ENCODE peak calls at places on chromosomes 16 and 17, in ten cellular contexts. One of them, this sample, is unnamed.

GRCh38 chr17:63489291-63489690 is 12.4 kb downstream of the ACE start:
- DNase-seq in HCT116: no peak
- DNase-seq in H1: no peak
- DNase-seq in transverse colon: no peak
- DNase-seq in spleen: no peak
- DNase-seq in sigmoid colon: no peak
- DNase-seq in breast epithelium: no peak
- DNase-seq in stomach: no peak
- DNase-seq in K562: no peak
- DNase-seq in prostate gland: no peak
- DNase-seq in this sample: no peak

GRCh38 chr17:41403409-41404023 is 6.1 kb upstream of the KRT31 start:
- DNase-seq in HCT116: peak
- DNase-seq in H1: no peak
- DNase-seq in transverse colon: no peak
- DNase-seq in spleen: no peak
- DNase-seq in sigmoid colon: no peak
- DNase-seq in breast epithelium: no peak
- DNase-seq in stomach: no peak
- DNase-seq in K562: no peak
- DNase-seq in prostate gland: no peak
- DNase-seq in this sample: no peak

GRCh38 chr17:8479431-8479947 is 43.8 kb downstream of the NDEL1 start:
- DNase-seq in HCT116: no peak
- DNase-seq in H1: no peak
- DNase-seq in transverse colon: no peak
- DNase-seq in spleen: no peak
- DNase-seq in sigmoid colon: peak
- DNase-seq in breast epithelium: peak
- DNase-seq in stomach: no peak
- DNase-seq in K562: no peak
- DNase-seq in prostate gland: no peak
- DNase-seq in this sample: no peak

GRCh38 chr17:19945009-19945650 is 32.5 kb downstream of the AKAP10 start:
- DNase-seq in HCT116: no peak
- DNase-seq in H1: no peak
- DNase-seq in transverse colon: no peak
- DNase-seq in spleen: no peak
- DNase-seq in sigmoid colon: no peak
- DNase-seq in breast epithelium: no peak
- DNase-seq in stomach: no peak
- DNase-seq in K562: no peak
- DNase-seq in prostate gland: no peak
- DNase-seq in this sample: no peak

GRCh38 chr17:8173871-8174322 is 2.3 kb downstream of the TMEM107 start:
- DNase-seq in HCT116: no peak
- DNase-seq in H1: no peak
- DNase-seq in transverse colon: peak
- DNase-seq in spleen: no peak
- DNase-seq in sigmoid colon: no peak
- DNase-seq in breast epithelium: no peak
- DNase-seq in stomach: no peak
- DNase-seq in K562: no peak
- DNase-seq in prostate gland: no peak
- DNase-seq in this sample: no peak

GRCh38 chr17:31598921-31599571 is 207.6 kb downstream of the RAB11FIP4 start:
- DNase-seq in HCT116: no peak
- DNase-seq in H1: no peak
- DNase-seq in transverse colon: no peak
- DNase-seq in spleen: no peak
- DNase-seq in sigmoid colon: no peak
- DNase-seq in breast epithelium: no peak
- DNase-seq in stomach: no peak
- DNase-seq in K562: no peak
- DNase-seq in prostate gland: no peak
- DNase-seq in this sample: no peak

GRCh38 chr16:2056077-2056476 is 8.3 kb downstream of the TSC2 start:
- DNase-seq in HCT116: no peak
- DNase-seq in H1: no peak
- DNase-seq in transverse colon: no peak
- DNase-seq in spleen: no peak
- DNase-seq in sigmoid colon: no peak
- DNase-seq in breast epithelium: no peak
- DNase-seq in stomach: no peak
- DNase-seq in K562: no peak
- DNase-seq in prostate gland: no peak
- DNase-seq in this sample: no peak

GRCh38 chr17:10278218-10278617 is 79.8 kb upstream of the GAS7 start:
- DNase-seq in HCT116: no peak
- DNase-seq in H1: no peak
- DNase-seq in transverse colon: no peak
- DNase-seq in spleen: no peak
- DNase-seq in sigmoid colon: no peak
- DNase-seq in breast epithelium: no peak
- DNase-seq in stomach: no peak
- DNase-seq in K562: no peak
- DNase-seq in prostate gland: no peak
- DNase-seq in this sample: no peak

GRCh38 chr16:49842972-49843371 is 12.9 kb downstream of the ZNF423 start:
- DNase-seq in HCT116: no peak
- DNase-seq in H1: no peak
- DNase-seq in transverse colon: no peak
- DNase-seq in spleen: no peak
- DNase-seq in sigmoid colon: no peak
- DNase-seq in breast epithelium: no peak
- DNase-seq in stomach: no peak
- DNase-seq in K562: no peak
- DNase-seq in prostate gland: no peak
- DNase-seq in this sample: no peak

GRCh38 chr16:4315185-4316102 is at the start of gene GLIS2:
- DNase-seq in HCT116: peak
- DNase-seq in H1: peak
- DNase-seq in transverse colon: peak
- DNase-seq in spleen: peak
- DNase-seq in sigmoid colon: peak
- DNase-seq in breast epithelium: no peak
- DNase-seq in stomach: peak
- DNase-seq in K562: peak
- DNase-seq in prostate gland: peak
- DNase-seq in this sample: no peak

GRCh38 chr16:12229759-12230594 is 253.4 kb downstream of the SNX29 start:
- DNase-seq in HCT116: no peak
- DNase-seq in H1: no peak
- DNase-seq in transverse colon: no peak
- DNase-seq in spleen: no peak
- DNase-seq in sigmoid colon: no peak
- DNase-seq in breast epithelium: no peak
- DNase-seq in stomach: no peak
- DNase-seq in K562: no peak
- DNase-seq in prostate gland: no peak
- DNase-seq in this sample: no peak

GRCh38 chr16:57145964-57146647 is 39.7 kb downstream of the PSME3IP1 start:
- DNase-seq in HCT116: no peak
- DNase-seq in H1: no peak
- DNase-seq in transverse colon: no peak
- DNase-seq in spleen: peak
- DNase-seq in sigmoid colon: peak
- DNase-seq in breast epithelium: no peak
- DNase-seq in stomach: no peak
- DNase-seq in K562: no peak
- DNase-seq in prostate gland: no peak
- DNase-seq in this sample: peak

GRCh38 chr16:62832214-62832613 is 796.0 kb upstream of the CDH8 start:
- DNase-seq in HCT116: no peak
- DNase-seq in H1: no peak
- DNase-seq in transverse colon: no peak
- DNase-seq in spleen: no peak
- DNase-seq in sigmoid colon: no peak
- DNase-seq in breast epithelium: no peak
- DNase-seq in stomach: no peak
- DNase-seq in K562: no peak
- DNase-seq in prostate gland: no peak
- DNase-seq in this sample: no peak

GRCh38 chr17:2542456-2542855 is 30.8 kb upstream of the METTL16 start:
- DNase-seq in HCT116: no peak
- DNase-seq in H1: no peak
- DNase-seq in transverse colon: no peak
- DNase-seq in spleen: no peak
- DNase-seq in sigmoid colon: no peak
- DNase-seq in breast epithelium: no peak
- DNase-seq in stomach: no peak
- DNase-seq in K562: no peak
- DNase-seq in prostate gland: no peak
- DNase-seq in this sample: no peak

GRCh38 chr16:72999541-73000019 is 48.3 kb downstream of the ZFHX3 start:
- DNase-seq in HCT116: no peak
- DNase-seq in H1: no peak
- DNase-seq in transverse colon: no peak
- DNase-seq in spleen: no peak
- DNase-seq in sigmoid colon: no peak
- DNase-seq in breast epithelium: no peak
- DNase-seq in stomach: no peak
- DNase-seq in K562: no peak
- DNase-seq in prostate gland: no peak
- DNase-seq in this sample: peak

GRCh38 chr17:50944054-50944901 is 78.1 kb upstream of the TOB1 start:
- DNase-seq in HCT116: no peak
- DNase-seq in H1: peak
- DNase-seq in transverse colon: peak
- DNase-seq in spleen: peak
- DNase-seq in sigmoid colon: peak
- DNase-seq in breast epithelium: peak
- DNase-seq in stomach: peak
- DNase-seq in K562: peak
- DNase-seq in prostate gland: peak
- DNase-seq in this sample: peak
- TF ChIP-seq CTCF in HCT116: no peak
- TF ChIP-seq CTCF in H1: no peak
- TF ChIP-seq CTCF in transverse colon: no peak
- TF ChIP-seq CTCF in spleen: no peak
- TF ChIP-seq CTCF in sigmoid colon: no peak
- TF ChIP-seq CTCF in breast epithelium: no peak
- TF ChIP-seq CTCF in stomach: no peak
- TF ChIP-seq CTCF in K562: no peak
- TF ChIP-seq CTCF in prostate gland: no peak
- TF ChIP-seq CTCF in this sample: no peak

GRCh38 chr17:76138896-76139248 is 2.2 kb downstream of the FOXJ1 start:
- DNase-seq in HCT116: no peak
- DNase-seq in H1: no peak
- DNase-seq in transverse colon: no peak
- DNase-seq in spleen: no peak
- DNase-seq in sigmoid colon: no peak
- DNase-seq in breast epithelium: no peak
- DNase-seq in stomach: no peak
- DNase-seq in K562: no peak
- DNase-seq in prostate gland: no peak
- DNase-seq in this sample: no peak
- H3K27ac ChIP-seq in HCT116: no peak
- H3K27ac ChIP-seq in H1: no peak
- H3K27ac ChIP-seq in transverse colon: no peak
- H3K27ac ChIP-seq in spleen: no peak
- H3K27ac ChIP-seq in sigmoid colon: no peak
- H3K27ac ChIP-seq in breast epithelium: no peak
- H3K27ac ChIP-seq in stomach: no peak
- H3K27ac ChIP-seq in K562: no peak
- H3K27ac ChIP-seq in prostate gland: no peak
- H3K27ac ChIP-seq in this sample: no peak

DNA sequence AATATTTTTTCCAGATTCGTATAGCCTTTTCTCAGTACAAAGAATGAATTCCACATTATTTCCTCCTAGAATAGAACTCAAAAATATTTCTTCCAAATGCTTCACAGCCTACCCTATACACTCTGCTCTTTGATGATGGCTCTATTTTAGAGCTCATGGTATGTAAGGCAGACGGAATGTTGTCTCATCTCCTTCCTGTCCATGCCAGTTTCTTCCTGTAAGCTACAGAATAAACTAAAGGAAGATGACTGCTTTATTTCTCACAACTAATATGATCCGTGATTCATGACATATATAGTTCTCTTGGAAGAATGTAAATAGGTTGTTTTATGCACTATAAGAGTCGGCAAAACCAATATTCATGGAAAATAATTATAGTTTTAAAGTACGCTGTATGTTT is 723.1 kb downstream of the CDH11 start:
- DNase-seq in HCT116: no peak
- DNase-seq in H1: no peak
- DNase-seq in transverse colon: no peak
- DNase-seq in spleen: no peak
- DNase-seq in sigmoid colon: no peak
- DNase-seq in breast epithelium: no peak
- DNase-seq in stomach: no peak
- DNase-seq in K562: no peak
- DNase-seq in prostate gland: no peak
- DNase-seq in this sample: no peak
- TF ChIP-seq POLR2AphosphoS5 in HCT116: no peak
- TF ChIP-seq POLR2AphosphoS5 in H1: no peak
- TF ChIP-seq POLR2AphosphoS5 in transverse colon: no peak
- TF ChIP-seq POLR2AphosphoS5 in spleen: no peak
- TF ChIP-seq POLR2AphosphoS5 in sigmoid colon: no peak
- TF ChIP-seq POLR2AphosphoS5 in breast epithelium: no peak
- TF ChIP-seq POLR2AphosphoS5 in stomach: no peak
- TF ChIP-seq POLR2AphosphoS5 in K562: no peak
- TF ChIP-seq POLR2AphosphoS5 in prostate gland: no peak
- TF ChIP-seq POLR2AphosphoS5 in this sample: no peak

GRCh38 chr17:42679492-42680330 is 1.9 kb downstream of the CCR10 start:
- DNase-seq in HCT116: no peak
- DNase-seq in H1: peak
- DNase-seq in transverse colon: peak
- DNase-seq in spleen: peak
- DNase-seq in sigmoid colon: peak
- DNase-seq in breast epithelium: peak
- DNase-seq in stomach: peak
- DNase-seq in K562: peak
- DNase-seq in prostate gland: peak
- DNase-seq in this sample: no peak
- TF ChIP-seq CTCF in HCT116: peak
- TF ChIP-seq CTCF in H1: peak
- TF ChIP-seq CTCF in transverse colon: peak
- TF ChIP-seq CTCF in spleen: peak
- TF ChIP-seq CTCF in sigmoid colon: peak
- TF ChIP-seq CTCF in breast epithelium: peak
- TF ChIP-seq CTCF in stomach: peak
- TF ChIP-seq CTCF in K562: peak
- TF ChIP-seq CTCF in prostate gland: peak
- TF ChIP-seq CTCF in this sample: peak

This sample was measured in suprapubic skin.